ENCODE peak calls at places on chromosomes 6 and 20, in six cellular contexts. One of them, this sample, is unnamed.

GRCh38 chr6:41528409-41528963 is 17.7 kb upstream of the FOXP4 start:
- DNase-seq in fibroblast of lung: no peak
- DNase-seq in DND-41: no peak
- DNase-seq in hepatocyte: no peak
- DNase-seq in HCT116: no peak
- DNase-seq in PC-9: no peak
- DNase-seq in this sample: no peak

GRCh38 chr6:129730477-129731165 is 20.6 kb upstream of the ARHGAP18 start:
- DNase-seq in fibroblast of lung: peak; percentile 52
- DNase-seq in DND-41: peak; percentile 25
- DNase-seq in hepatocyte: peak; percentile 43
- DNase-seq in HCT116: no peak
- DNase-seq in PC-9: peak; percentile 50
- DNase-seq in this sample: no peak

GRCh38 chr20:6612615-6612917 is 154.9 kb upstream of the BMP2 start:
- DNase-seq in fibroblast of lung: no peak
- DNase-seq in DND-41: no peak
- DNase-seq in hepatocyte: no peak
- DNase-seq in HCT116: no peak
- DNase-seq in PC-9: no peak
- DNase-seq in this sample: no peak

GRCh38 chr6:62707156-62707555 is 421.1 kb upstream of the KHDRBS2 start:
- DNase-seq in fibroblast of lung: no peak
- DNase-seq in DND-41: no peak
- DNase-seq in hepatocyte: no peak
- DNase-seq in HCT116: no peak
- DNase-seq in PC-9: no peak
- DNase-seq in this sample: no peak

GRCh38 chr20:51594206-51594998 is 51.9 kb upstream of the NFATC2 start:
- DNase-seq in fibroblast of lung: no peak
- DNase-seq in DND-41: no peak
- DNase-seq in hepatocyte: no peak
- DNase-seq in HCT116: no peak
- DNase-seq in PC-9: no peak
- DNase-seq in this sample: no peak

GRCh38 chr20:63351811-63352591 is 9.1 kb downstream of the CHRNA4 start:
- DNase-seq in fibroblast of lung: no peak
- DNase-seq in DND-41: no peak
- DNase-seq in hepatocyte: peak; percentile 56
- DNase-seq in HCT116: no peak
- DNase-seq in PC-9: no peak
- DNase-seq in this sample: no peak

GRCh38 chr6:17096076-17096475 is 5.8 kb upstream of the STMND1 start:
- DNase-seq in fibroblast of lung: no peak
- DNase-seq in DND-41: no peak
- DNase-seq in hepatocyte: peak; percentile 13
- DNase-seq in HCT116: no peak
- DNase-seq in PC-9: no peak
- DNase-seq in this sample: no peak

GRCh38 chr6:150072201-150072600 is 3.3 kb upstream of the ULBP3 start:
- DNase-seq in fibroblast of lung: peak; percentile 10
- DNase-seq in DND-41: no peak
- DNase-seq in hepatocyte: peak; percentile 87
- DNase-seq in HCT116: peak; percentile 90
- DNase-seq in PC-9: peak; percentile 85
- DNase-seq in this sample: peak; percentile 71

DNA sequence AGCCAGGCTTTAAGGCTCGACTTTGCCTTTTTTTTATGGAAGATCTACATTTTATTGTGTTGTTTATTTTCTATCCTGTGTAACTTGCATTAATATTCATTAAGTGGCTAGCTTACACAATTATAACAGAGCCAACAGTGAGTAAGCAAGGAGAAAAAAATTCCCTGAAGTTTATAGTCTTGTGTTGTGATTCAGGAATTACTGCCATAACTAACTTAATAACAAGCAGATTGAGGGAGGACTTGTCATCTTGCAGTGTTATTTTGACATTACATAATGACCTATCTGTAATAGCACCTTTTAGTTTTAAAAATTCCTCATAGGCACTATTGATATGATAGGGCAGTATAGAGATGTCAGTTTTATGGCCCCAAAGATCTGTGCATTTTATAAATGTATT is 122.8 kb downstream of the SMAP1 start:
- DNase-seq in fibroblast of lung: no peak
- DNase-seq in DND-41: no peak
- DNase-seq in hepatocyte: no peak
- DNase-seq in HCT116: no peak
- DNase-seq in PC-9: no peak
- DNase-seq in this sample: no peak
- H3K27me3 ChIP-seq in fibroblast of lung: no peaks in the 10 kb centered on the region
- H3K27me3 ChIP-seq in DND-41: no peaks in the 10 kb centered on the region
- H3K27me3 ChIP-seq in hepatocyte: no peaks in the 10 kb centered on the region
- H3K27me3 ChIP-seq in HCT116: no peaks in the 10 kb centered on the region
- H3K27me3 ChIP-seq in PC-9: no peaks in the 10 kb centered on the region
- H3K27me3 ChIP-seq in this sample: no peaks in the 10 kb centered on the region

DNA sequence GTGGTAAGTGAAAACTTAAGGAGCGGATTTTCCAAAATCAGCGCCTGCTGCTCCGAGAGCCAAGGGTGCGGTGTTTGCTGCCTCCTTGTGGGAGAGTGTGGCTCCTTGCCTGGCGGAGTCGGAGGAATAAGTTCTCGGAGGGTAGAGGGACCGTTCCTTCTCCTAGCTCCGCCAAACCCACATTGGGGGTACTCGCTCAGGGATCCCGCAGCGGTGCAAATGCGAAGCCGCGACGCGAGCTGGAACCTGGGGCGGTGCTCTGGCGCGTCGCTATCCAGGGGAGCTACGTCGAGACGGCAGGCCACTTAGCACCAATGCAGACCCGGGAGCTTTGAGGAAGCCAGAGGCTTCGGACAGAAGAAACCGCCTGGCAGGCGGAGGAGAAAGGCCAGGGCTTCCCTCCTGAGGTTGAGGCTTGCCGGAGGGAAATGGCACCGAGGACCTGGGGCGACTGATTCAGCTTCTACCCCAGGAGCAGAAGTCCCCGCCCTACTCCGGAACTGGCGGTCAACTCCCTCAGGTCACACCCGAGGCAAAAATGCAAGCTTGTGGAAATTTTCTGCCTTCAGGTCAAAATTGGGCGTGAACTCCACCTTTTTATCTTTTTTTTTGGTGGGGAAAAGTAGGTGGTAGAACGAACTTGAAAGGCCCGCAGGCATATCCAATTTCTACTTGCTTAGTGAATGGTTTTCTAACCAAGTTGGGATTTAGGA is 5.7 kb upstream of the DDX43 start:
- DNase-seq in fibroblast of lung: peak; percentile 57
- DNase-seq in DND-41: no peak
- DNase-seq in hepatocyte: peak; percentile 71
- DNase-seq in HCT116: peak; percentile 70
- DNase-seq in PC-9: peak; percentile 87
- DNase-seq in this sample: peak; percentile 63
- TF ChIP-seq EZH2 in fibroblast of lung: no peak
- TF ChIP-seq EZH2 in DND-41: no peak
- TF ChIP-seq EZH2 in hepatocyte: no peak
- TF ChIP-seq EZH2 in HCT116: no peak
- TF ChIP-seq EZH2 in PC-9: no peak
- TF ChIP-seq EZH2 in this sample: no peak

GRCh38 chr6:12395898-12396297 is 105.7 kb downstream of the EDN1 start:
- DNase-seq in fibroblast of lung: no peak
- DNase-seq in DND-41: no peak
- DNase-seq in hepatocyte: no peak
- DNase-seq in HCT116: no peak
- DNase-seq in PC-9: no peak
- DNase-seq in this sample: no peak
- TF ChIP-seq CTCF in fibroblast of lung: peak; percentile 11
- TF ChIP-seq CTCF in DND-41: no peak
- TF ChIP-seq CTCF in hepatocyte: no peak
- TF ChIP-seq CTCF in HCT116: peak; percentile 22
- TF ChIP-seq CTCF in PC-9: peak; percentile 51
- TF ChIP-seq CTCF in this sample: no peak

GRCh38 chr6:125904871-125905270 is 51.7 kb upstream of the HINT3 start:
- DNase-seq in fibroblast of lung: no peak
- DNase-seq in DND-41: no peak
- DNase-seq in hepatocyte: no peak
- DNase-seq in HCT116: no peak
- DNase-seq in PC-9: no peak
- DNase-seq in this sample: peak; percentile 99

GRCh38 chr6:125910518-125910917 is 46.1 kb upstream of the HINT3 start:
- DNase-seq in fibroblast of lung: peak; percentile 71
- DNase-seq in DND-41: no peak
- DNase-seq in hepatocyte: no peak
- DNase-seq in HCT116: no peak
- DNase-seq in PC-9: no peak
- DNase-seq in this sample: peak; percentile 44

GRCh38 chr6:125906158-125906998 is 50.2 kb upstream of the HINT3 start:
- DNase-seq in fibroblast of lung: peak; percentile 48
- DNase-seq in DND-41: peak; percentile 38
- DNase-seq in hepatocyte: peak; percentile 45
- DNase-seq in HCT116: peak; percentile 23
- DNase-seq in PC-9: no peak
- DNase-seq in this sample: no peak
- H3K27me3 ChIP-seq in fibroblast of lung: no peaks in the 10 kb centered on the region
- H3K27me3 ChIP-seq in DND-41: no peaks in the 10 kb centered on the region
- H3K27me3 ChIP-seq in hepatocyte: no peaks in the 10 kb centered on the region
- H3K27me3 ChIP-seq in HCT116: no peaks in the 10 kb centered on the region
- H3K27me3 ChIP-seq in PC-9: no peaks in the 10 kb centered on the region
- H3K27me3 ChIP-seq in this sample: no peaks in the 10 kb centered on the region

DNA sequence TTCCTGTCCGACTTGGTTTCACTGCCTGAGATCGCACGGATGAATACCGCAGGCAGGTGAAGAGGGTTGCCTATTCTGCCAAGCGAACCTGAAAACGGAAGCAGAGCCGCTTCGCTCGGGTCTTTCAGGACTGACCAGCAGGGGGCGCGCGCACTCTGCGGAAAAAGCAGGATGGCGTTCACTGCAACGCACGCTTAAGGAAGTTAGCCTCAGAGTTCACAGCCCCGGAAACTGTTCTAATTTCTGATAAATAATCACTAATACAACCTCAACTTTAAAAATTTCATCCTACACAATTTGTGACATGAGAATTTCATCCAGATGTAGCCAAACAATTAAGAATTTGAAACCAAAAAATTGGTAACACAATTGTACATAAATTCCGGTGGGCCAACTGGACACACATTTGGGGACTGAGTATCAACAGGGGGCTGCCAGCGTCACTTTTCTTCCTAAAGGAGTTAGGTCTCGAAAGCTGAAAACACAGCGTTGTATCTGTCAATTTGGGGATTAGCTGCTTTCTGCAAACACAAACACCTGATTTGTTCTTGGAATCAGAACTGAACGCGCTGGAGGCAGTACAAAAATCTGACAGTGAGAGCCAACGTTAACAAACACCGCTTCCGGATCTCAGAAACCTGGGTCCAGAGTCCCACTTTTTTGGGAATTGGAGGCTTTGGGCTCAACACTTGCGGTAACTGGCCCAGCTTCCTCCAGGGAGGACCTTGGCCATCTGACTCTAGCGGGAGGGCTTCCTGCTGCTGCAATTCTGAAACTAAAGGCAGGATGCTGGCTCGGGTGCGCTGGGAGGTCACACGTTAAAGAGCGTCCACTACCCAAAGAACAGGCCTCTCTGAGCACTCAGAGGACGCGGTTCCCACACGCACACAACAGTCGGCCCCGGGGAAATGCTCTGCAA is 8.8 kb downstream of the PXDC1 start:
- DNase-seq in fibroblast of lung: peak; percentile 78
- DNase-seq in DND-41: peak; percentile 82
- DNase-seq in hepatocyte: peak; percentile 88
- DNase-seq in HCT116: peak; percentile 48
- DNase-seq in PC-9: peak; percentile 63
- DNase-seq in this sample: peak; percentile 74
- TF ChIP-seq EZH2 in fibroblast of lung: no peak
- TF ChIP-seq EZH2 in DND-41: peak; percentile 31
- TF ChIP-seq EZH2 in hepatocyte: no peak
- TF ChIP-seq EZH2 in HCT116: no peak
- TF ChIP-seq EZH2 in PC-9: no peak
- TF ChIP-seq EZH2 in this sample: no peak

This sample was measured in mammary epithelial cell.